ENCODE peak calls at places on chromosomes 2 and 18, in four cellular contexts. One of them, this sample, is unnamed.

GRCh38 chr2:217421834-217422233 is 562.0 kb upstream of the TNP1 start:
- DNase-seq in MCF 10A: no peak
- DNase-seq in iris pigment epithelial cell: no peak
- DNase-seq in AG10803: no peak
- DNase-seq in this sample: no peak

GRCh38 chr2:130972410-130972809 is 120.8 kb downstream of the FAM168B start:
- DNase-seq in MCF 10A: peak
- DNase-seq in iris pigment epithelial cell: peak
- DNase-seq in AG10803: no peak
- DNase-seq in this sample: peak

GRCh38 chr2:135629520-135629919 is 98.2 kb downstream of the R3HDM1 start:
- DNase-seq in MCF 10A: no peak
- DNase-seq in iris pigment epithelial cell: no peak
- DNase-seq in AG10803: no peak
- DNase-seq in this sample: no peak

GRCh38 chr2:21599417-21599816 is 475.6 kb downstream of the TDRD15 start:
- DNase-seq in MCF 10A: no peak
- DNase-seq in iris pigment epithelial cell: peak
- DNase-seq in AG10803: no peak
- DNase-seq in this sample: no peak

GRCh38 chr2:101251844-101252407 is 760 bp upstream of the CNOT11 start:
- DNase-seq in MCF 10A: peak
- DNase-seq in iris pigment epithelial cell: no peak
- DNase-seq in AG10803: no peak
- DNase-seq in this sample: no peak

GRCh38 chr18:49368876-49369440 is 91.5 kb downstream of the DYM start:
- DNase-seq in MCF 10A: no peak
- DNase-seq in iris pigment epithelial cell: no peak
- DNase-seq in AG10803: no peak
- DNase-seq in this sample: no peak

GRCh38 chr2:170204561-170204960 is 26.6 kb downstream of the MYO3B start:
- DNase-seq in MCF 10A: no peak
- DNase-seq in iris pigment epithelial cell: no peak
- DNase-seq in AG10803: no peak
- DNase-seq in this sample: no peak

GRCh38 chr2:136242687-136243277 is 124.8 kb upstream of the CXCR4 start:
- DNase-seq in MCF 10A: no peak
- DNase-seq in iris pigment epithelial cell: peak
- DNase-seq in AG10803: no peak
- DNase-seq in this sample: peak

GRCh38 chr2:100274566-100275199 is 47.6 kb downstream of the LONRF2 start:
- DNase-seq in MCF 10A: no peak
- DNase-seq in iris pigment epithelial cell: no peak
- DNase-seq in AG10803: no peak
- DNase-seq in this sample: no peak

GRCh38 chr2:39379643-39380524 is 57.2 kb downstream of the MAP4K3 start:
- DNase-seq in MCF 10A: peak
- DNase-seq in iris pigment epithelial cell: peak
- DNase-seq in AG10803: peak
- DNase-seq in this sample: peak

GRCh38 chr2:182144039-182144779 is 158.6 kb downstream of the PPP1R1C start:
- DNase-seq in MCF 10A: no peak
- DNase-seq in iris pigment epithelial cell: peak
- DNase-seq in AG10803: no peak
- DNase-seq in this sample: no peak

GRCh38 chr2:237662671-237663093 is 35.3 kb downstream of the LRRFIP1 start:
- DNase-seq in MCF 10A: peak
- DNase-seq in iris pigment epithelial cell: peak
- DNase-seq in AG10803: peak
- DNase-seq in this sample: peak

GRCh38 chr2:144942516-144943256 is 422.8 kb upstream of the ZEB2 start:
- DNase-seq in MCF 10A: peak
- DNase-seq in iris pigment epithelial cell: peak
- DNase-seq in AG10803: peak
- DNase-seq in this sample: peak

GRCh38 chr2:19711470-19712372 is 190.1 kb downstream of the TTC32 start:
- DNase-seq in MCF 10A: peak
- DNase-seq in iris pigment epithelial cell: peak
- DNase-seq in AG10803: peak
- DNase-seq in this sample: peak

GRCh38 chr2:55999790-56000189 is 76.2 kb upstream of the EFEMP1 start:
- DNase-seq in MCF 10A: no peak
- DNase-seq in iris pigment epithelial cell: no peak
- DNase-seq in AG10803: peak
- DNase-seq in this sample: no peak

GRCh38 chr2:118089015-118089800 is 937 bp downstream of the INSIG2 start:
- DNase-seq in MCF 10A: peak
- DNase-seq in iris pigment epithelial cell: peak
- DNase-seq in AG10803: peak
- DNase-seq in this sample: peak